ENCODE peak calls at places on chromosomes 1 and 21, in seven cellular contexts. X is prostate gland, R is K562, J is A673, E is fibroblast of lung, M is cardiac muscle cell, S is left lung. G is an unnamed sample.

GRCh38 chr1:19762175-19762779 is 37.4 kb downstream of the TMCO4 start:
- DNase-seq in X (peak; percentile 27), E (no peak), S (no peak), J (peak; percentile 67), R (peak; percentile 87), M (peak; percentile 49), G (no peak)

GRCh38 chr1:13836136-13836535 is 136.1 kb downstream of the PRDM2 start:
- DNase-seq in M (no peak), R (peak; percentile 5), E (no peak), S (no peak), X (no peak), J (no peak), G (no peak)

GRCh38 chr1:204591473-204592090 is 75.4 kb downstream of the MDM4 start:
- DNase-seq in M (no peak), E (peak; percentile 71), J (no peak), S (no peak), R (no peak), X (no peak), G (no peak)

GRCh38 chr1:47190807-47191206 is 971 bp upstream of the PDZK1IP1 start:
- DNase-seq in E (no peak), R (no peak), X (no peak), M (no peak), S (no peak), J (no peak), G (no peak)

GRCh38 chr1:47627471-47628370 is 189.9 kb downstream of the FOXD2 start:
- DNase-seq in R (no peak), E (no peak), M (peak; percentile 44), S (no peak), X (no peak), J (no peak), G (no peak)

GRCh38 chr21:45825209-45825602 is 156.4 kb upstream of the COL6A1 start:
- DNase-seq in M (no peak), E (no peak), S (no peak), X (no peak), R (no peak), J (no peak), G (no peak)

GRCh38 chr21:42027804-42028753 is 17.9 kb upstream of the ZBTB21 start:
- DNase-seq in M (no peak), X (no peak), S (no peak), E (no peak), R (no peak), J (no peak), G (no peak)

GRCh38 chr1:216293673-216294072 is 129.6 kb downstream of the USH2A start:
- DNase-seq in X (no peak), S (no peak), M (no peak), J (no peak), R (no peak), E (peak; percentile 25), G (no peak)

GRCh38 chr1:231057410-231057809 is 17.4 kb upstream of the FAM89A start:
- DNase-seq in J (no peak), M (no peak), R (no peak), E (no peak), S (no peak), X (no peak), G (no peak)

GRCh38 chr1:178627037-178627436 is 98.0 kb upstream of the RALGPS2 start:
- DNase-seq in E (no peak), J (no peak), M (no peak), S (no peak), R (no peak), X (no peak), G (no peak)

GRCh38 chr1:178629549-178630154 is 95.4 kb upstream of the RALGPS2 start:
- DNase-seq in S (no peak), J (no peak), E (no peak), M (no peak), R (no peak), X (no peak), G (no peak)

GRCh38 chr1:178621822-178622221 is 103.2 kb upstream of the RALGPS2 start:
- DNase-seq in X (no peak), S (no peak), M (no peak), R (no peak), E (no peak), J (no peak), G (no peak)

GRCh38 chr1:178628637-178629548 is 96.2 kb upstream of the RALGPS2 start:
- DNase-seq in E (peak; percentile 89), S (no peak), R (no peak), X (no peak), J (no peak), M (no peak), G (no peak)

GRCh38 chr1:178625695-178626094 is 99.3 kb upstream of the RALGPS2 start:
- DNase-seq in J (no peak), E (no peak), X (no peak), M (peak; percentile 41), S (no peak), R (no peak), G (no peak)
- H3K4me3 ChIP-seq in J (no peak overlapping the region), E (no peak overlapping the region), X (no peak overlapping the region), M (no peak overlapping the region), S (no peak overlapping the region), R (no peak overlapping the region), G (no peak overlapping the region)

DNA sequence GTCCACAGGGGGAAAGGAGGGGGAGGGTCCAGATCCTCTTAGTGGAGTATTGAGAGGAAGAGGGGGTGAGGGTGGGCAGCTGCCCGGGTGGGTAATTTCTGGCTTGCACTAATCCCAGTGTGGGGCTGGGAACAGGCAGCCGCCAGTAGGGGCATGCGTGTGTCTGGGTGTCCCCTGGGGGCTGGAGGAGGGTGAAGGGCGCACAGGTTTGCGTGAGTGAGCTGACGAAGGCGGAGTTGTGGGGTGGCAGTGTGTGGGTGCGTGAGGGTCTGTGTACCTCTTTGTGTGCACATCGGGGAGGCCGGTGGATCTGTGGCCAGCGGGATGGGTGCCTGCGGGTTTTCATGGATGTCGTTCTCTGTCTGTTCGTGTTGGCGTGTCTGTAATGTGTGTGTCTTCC is 97.3 kb downstream of the PAX7 start:
- DNase-seq in E (no peak), S (no peak), J (no peak), X (no peak), R (no peak), M (no peak), G (no peak)
- TF ChIP-seq CTCF in E (no peak), S (no peak), J (no peak), X (no peak), R (no peak), M (no peak), G (no peak)

GRCh38 chr1:229860926-229861325 is 206.1 kb upstream of the GALNT2 start:
- DNase-seq in J (no peak), S (no peak), E (no peak), X (no peak), M (no peak), R (no peak), G (no peak)

GRCh38 chr1:229857585-229857984 is 209.5 kb upstream of the GALNT2 start:
- DNase-seq in E (peak; percentile 42), X (no peak), S (no peak), R (no peak), J (no peak), M (no peak), G (no peak)

GRCh38 chr1:229859026-229859425 is 208.0 kb upstream of the GALNT2 start:
- DNase-seq in M (no peak), R (no peak), X (no peak), S (no peak), J (no peak), E (no peak), G (no peak)

GRCh38 chr1:229863651-229864545 is 203.1 kb upstream of the GALNT2 start:
- DNase-seq in M (peak; percentile 37), X (no peak), E (no peak), R (no peak), S (no peak), J (no peak), G (no peak)

DNA sequence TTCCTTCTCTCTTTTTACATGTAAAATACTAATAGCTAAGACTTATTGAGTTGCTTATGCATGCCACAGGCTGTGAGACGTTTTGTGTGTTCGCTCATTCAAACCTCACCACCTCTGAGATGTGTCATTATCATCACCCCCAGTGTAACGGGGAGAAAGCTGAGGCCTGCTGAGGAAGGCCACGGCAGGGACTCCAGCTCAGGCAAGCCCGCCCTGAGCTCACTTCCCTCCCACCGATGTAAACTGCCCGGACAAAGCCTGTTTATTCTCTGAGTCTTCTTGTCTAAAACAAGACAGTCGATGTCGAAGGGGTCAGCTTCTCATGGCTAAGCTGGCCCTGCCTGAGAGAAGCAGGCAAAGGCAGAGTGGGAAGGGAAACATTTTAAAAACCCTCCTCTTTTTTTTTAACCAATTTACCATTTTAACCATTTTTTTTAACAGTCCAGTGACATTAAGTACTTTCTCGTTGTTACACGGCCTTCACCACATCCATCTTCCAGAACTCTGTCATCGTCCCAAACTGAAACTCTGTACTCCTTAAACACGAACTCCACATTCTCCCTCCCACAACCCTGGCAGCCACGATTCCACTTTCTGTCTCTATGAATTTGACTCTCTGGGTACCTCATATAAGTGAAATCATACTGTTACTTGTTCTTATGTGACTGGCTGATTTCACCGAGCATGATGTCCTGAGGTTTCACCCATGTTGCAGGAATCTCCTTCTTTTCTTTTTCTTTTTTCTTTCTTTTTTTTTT is 204.8 kb upstream of the GALNT2 start:
- DNase-seq in J (no peak), E (peak; percentile 2), X (no peak), R (no peak), S (no peak), M (peak; percentile 32), G (peak; percentile 17)
- H3K27ac ChIP-seq in J (no peak overlapping the region), E (no peak overlapping the region), X (no peak overlapping the region), R (no peak overlapping the region), S (no peak overlapping the region), M (no peak overlapping the region), G (peak overlapping the region; percentile 85)

GRCh38 chr21:43916076-43916475 is 51.1 kb downstream of the AGPAT3 start:
- DNase-seq in R (no peak), S (no peak), J (no peak), X (no peak), E (no peak), M (no peak), G (no peak)
- H3K4me3 ChIP-seq in R (peak overlapping the region; percentile 42), S (no peak overlapping the region), J (no peak overlapping the region), X (no peak overlapping the region), E (peak overlapping the region; percentile 16), M (no peak overlapping the region), G (no peak overlapping the region)

GRCh38 chr1:82317671-82318070 is 516.9 kb downstream of the ADGRL2 start:
- DNase-seq in E (peak; percentile 56), J (no peak), R (no peak), S (no peak), M (no peak), X (no peak), G (no peak)
- TF ChIP-seq CTCF in E (no peak), J (no peak), R (no peak), S (no peak), M (no peak), X (no peak), G (no peak)

DNA sequence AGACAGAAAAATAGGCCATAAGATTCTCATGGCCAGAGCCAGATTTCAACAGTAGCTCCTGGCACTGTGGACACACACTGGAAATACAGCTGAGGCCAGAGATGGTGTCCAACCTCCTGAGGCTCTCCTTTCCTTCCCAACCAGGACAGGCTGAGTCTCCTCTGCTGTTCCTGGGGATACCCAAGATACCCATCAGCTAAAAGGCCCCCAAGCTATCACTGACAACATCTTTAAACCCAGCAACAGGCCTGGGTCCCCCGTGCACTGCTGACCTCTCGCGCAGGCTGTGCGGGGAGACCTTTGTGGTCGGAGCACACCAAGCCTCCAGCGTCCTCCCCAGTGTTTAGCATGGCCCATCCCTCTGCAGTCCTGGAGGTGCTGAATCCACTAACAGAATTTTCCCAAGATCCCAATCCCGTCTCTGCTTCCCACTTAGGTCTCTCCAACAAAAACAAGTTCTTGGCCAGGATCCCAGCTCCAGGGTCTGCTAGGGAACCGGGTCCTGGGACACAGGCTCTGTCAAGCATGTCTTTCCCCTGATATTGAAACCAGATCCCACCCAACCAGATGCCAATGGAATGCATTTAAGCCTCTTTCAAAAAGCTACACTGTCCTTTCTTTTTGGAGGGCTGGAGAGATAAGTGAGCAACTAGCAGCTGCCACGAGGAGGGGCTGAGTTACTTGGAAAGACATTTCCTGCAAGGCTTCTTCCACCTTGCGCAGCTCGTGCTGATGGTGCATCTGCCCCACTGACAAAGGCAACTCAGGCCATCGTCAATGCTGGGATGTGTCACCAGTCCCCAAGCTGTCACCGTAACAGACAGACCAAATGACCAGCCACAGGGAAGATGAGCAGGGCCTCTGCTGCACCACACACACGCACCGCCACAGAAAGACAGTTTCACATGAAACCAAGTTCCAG is 73.2 kb downstream of the BCAR3 start:
- DNase-seq in R (no peak), E (peak; percentile 71), X (no peak), S (no peak), J (no peak), M (no peak), G (no peak)
- H3K27ac ChIP-seq in R (no peak overlapping the region), E (no peak overlapping the region), X (no peak overlapping the region), S (no peak overlapping the region), J (no peak overlapping the region), M (no peak overlapping the region), G (no peak overlapping the region)